ENCODE peak calls at places on chromosomes 5 and 9, in six cellular contexts. U, Y, Q, C, P and T are unnamed samples. For H3K4me1 and H3K27me3, the result is how much of the 10 kb centered on the place peaks cover.

GRCh38 chr5:176513788-176514187 is 23.4 kb downstream of the RNF44 start:
- DNase-seq in U (no peak), Y (no peak), Q (no peak), C (no peak), P (no peak), T (no peak)

GRCh38 chr5:15496886-15497285 is 3.1 kb upstream of the FBXL7 start:
- DNase-seq in U (no peak), Y (no peak), Q (no peak), C (no peak), P (no peak), T (no peak)

GRCh38 chr5:108061941-108062340 is 320.0 kb downstream of the FBXL17 start:
- DNase-seq in U (peak), Y (no peak), Q (no peak), C (no peak), P (peak), T (peak)

GRCh38 chr9:70410368-70410767 is 4.1 kb downstream of the KLF9 start:
- DNase-seq in U (peak), Y (no peak), Q (peak), C (no peak), P (peak), T (peak)

GRCh38 chr5:173328896-173329369 is 719 bp upstream of the STC2 start:
- DNase-seq in U (peak), Y (no peak), Q (no peak), C (peak), P (peak), T (peak)

GRCh38 chr9:69532359-69532758 is 139.8 kb downstream of the APBA1 start:
- DNase-seq in U (no peak), Y (no peak), Q (no peak), C (no peak), P (no peak), T (no peak)

GRCh38 chr5:43315697-43316096 is 2.5 kb upstream of the HMGCS1 start:
- DNase-seq in U (no peak), Y (no peak), Q (no peak), C (no peak), P (no peak), T (no peak)

GRCh38 chr5:34534237-34535108 is 121.7 kb upstream of the RAI14 start:
- DNase-seq in U (peak), Y (no peak), Q (no peak), C (no peak), P (peak), T (peak)

GRCh38 chr9:34651876-34652602 is at the start of gene IL11RA:
- DNase-seq in U (peak), Y (peak), Q (peak), C (peak), P (peak), T (peak)

GRCh38 chr9:120104771-120105170 is 475.2 kb downstream of the CDK5RAP2 start:
- DNase-seq in U (no peak), Y (no peak), Q (no peak), C (no peak), P (no peak), T (peak)

GRCh38 chr5:138544171-138545134 is 1.4 kb upstream of the ETF1 start:
- DNase-seq in U (no peak), Y (no peak), Q (peak), C (no peak), P (peak), T (peak)

GRCh38 chr5:134151723-134152122 is 25.0 kb downstream of the SKP1 start:
- DNase-seq in U (peak), Y (no peak), Q (no peak), C (no peak), P (no peak), T (peak)

GRCh38 chr9:124852829-124853531 is at the start of gene WDR38:
- DNase-seq in U (no peak), Y (no peak), Q (peak), C (peak), P (peak), T (peak)

GRCh38 chr5:54774281-54775171 is 210.9 kb downstream of the ESM1 start:
- DNase-seq in U (no peak), Y (no peak), Q (peak), C (no peak), P (no peak), T (peak)

GRCh38 chr5:157459715-157460599 is at the start of gene NIPAL4:
- DNase-seq in U (no peak), Y (no peak), Q (no peak), C (peak), P (no peak), T (peak)

DNA sequence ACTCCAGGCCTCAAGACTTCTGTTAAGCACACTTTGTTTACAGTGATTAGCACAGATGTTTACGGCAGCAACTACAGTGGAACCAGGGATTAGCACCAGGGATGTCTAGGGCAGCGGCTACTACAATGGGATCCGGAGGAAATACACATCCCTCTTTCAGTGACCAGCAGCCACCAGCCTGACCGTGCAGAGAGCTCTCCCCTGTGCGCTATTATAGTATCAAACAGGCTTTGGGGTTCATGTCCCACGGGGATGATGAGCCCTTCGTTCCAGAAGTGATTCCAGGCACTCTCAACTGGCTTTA is 21.5 kb downstream of the GFPT2 start:
- DNase-seq in U (no peak), Y (no peak), Q (no peak), C (peak), P (no peak), T (peak)
- H3K9ac ChIP-seq in U (peak), Y (no peak), Q (no peak), C (no peak), P (no peak), T (peak)

GRCh38 chr5:119365847-119366536 is 10.2 kb downstream of the TNFAIP8 start:
- DNase-seq in U (no peak), Y (no peak), Q (no peak), C (no peak), P (no peak), T (no peak)
- H3K4me1 ChIP-seq in U (under half), Y (under half), Q (under half), C (under half), P (under half), T (half or more)

GRCh38 chr9:16689352-16689938 is 181.0 kb downstream of the BNC2 start:
- DNase-seq in U (peak), Y (no peak), Q (no peak), C (no peak), P (peak), T (no peak)
- H3K27me3 ChIP-seq in U (under half), Y (under half), Q (under half), C (under half), P (under half), T (under half)

GRCh38 chr5:88093765-88094164 is 174.9 kb downstream of the TMEM161B start:
- DNase-seq in U (no peak), Y (no peak), Q (no peak), C (no peak), P (no peak), T (no peak)

GRCh38 chr5:88089757-88090390 is 178.8 kb downstream of the TMEM161B start:
- DNase-seq in U (no peak), Y (no peak), Q (no peak), C (peak), P (no peak), T (no peak)

GRCh38 chr5:88092358-88092757 is 176.3 kb downstream of the TMEM161B start:
- DNase-seq in U (no peak), Y (peak), Q (no peak), C (peak), P (no peak), T (no peak)

GRCh38 chr5:88092938-88093635 is 175.6 kb downstream of the TMEM161B start:
- DNase-seq in U (no peak), Y (peak), Q (no peak), C (no peak), P (no peak), T (no peak)

GRCh38 chr5:88094403-88094802 is 174.2 kb downstream of the TMEM161B start:
- DNase-seq in U (no peak), Y (no peak), Q (no peak), C (no peak), P (no peak), T (no peak)
- H3K9ac ChIP-seq in U (no peak), Y (no peak), Q (no peak), C (no peak), P (no peak), T (no peak)

GRCh38 chr9:130837002-130837511 is 2.0 kb downstream of the ABL1 start:
- DNase-seq in U (peak), Y (no peak), Q (peak), C (no peak), P (peak), T (peak)

GRCh38 chr9:130835441-130836298 is 616 bp downstream of the ABL1 start:
- DNase-seq in U (peak), Y (no peak), Q (no peak), C (no peak), P (peak), T (peak)

GRCh38 chr9:130842547-130842946 is 7.5 kb downstream of the ABL1 start:
- DNase-seq in U (no peak), Y (no peak), Q (no peak), C (no peak), P (no peak), T (no peak)

GRCh38 chr9:130837644-130838043 is 2.6 kb downstream of the ABL1 start:
- DNase-seq in U (no peak), Y (no peak), Q (no peak), C (no peak), P (no peak), T (no peak)

GRCh38 chr9:130839237-130840111 is 4.4 kb downstream of the ABL1 start:
- DNase-seq in U (no peak), Y (no peak), Q (no peak), C (no peak), P (no peak), T (peak)
- H3K4me1 ChIP-seq in U (under half), Y (under half), Q (under half), C (under half), P (under half), T (half or more)